ENCODE peak calls at places on chromosomes 11 and 22, in nine cellular contexts. R is AG09319; O is LoVo; U is retina; A is amniotic stem cell; S is AG04450; T is mucosa of gallbladder; F is KG1; G is effector memory CD8-positive, alpha-beta T cell. P is an unnamed sample.

GRCh38 chr11:61023086-61024035 is 51.9 kb downstream of the CD6 start:
- DNase-seq in O (no peak), S (no peak), F (no peak), A (no peak), G (peak), T (no peak), U (no peak), R (no peak), P (peak)

GRCh38 chr11:43434893-43435292 is 76.2 kb downstream of the TTC17 start:
- DNase-seq in S (no peak), G (no peak), T (no peak), A (no peak), R (no peak), U (no peak), F (no peak), O (no peak), P (no peak)

GRCh38 chr11:55966391-55966790 is 3.4 kb downstream of the OR10AG1 start:
- DNase-seq in A (no peak), U (no peak), R (no peak), O (no peak), F (no peak), S (no peak), G (no peak), T (no peak), P (no peak)

GRCh38 chr11:71281901-71282300 is 29.5 kb upstream of the SHANK2 start:
- DNase-seq in S (no peak), T (no peak), U (no peak), G (no peak), A (no peak), F (no peak), O (no peak), R (no peak), P (no peak)

GRCh38 chr11:75554258-75555022 is 7.6 kb upstream of the SERPINH1 start:
- DNase-seq in R (peak), F (no peak), T (peak), S (peak), A (peak), U (peak), O (no peak), G (no peak), P (no peak)

GRCh38 chr11:68142441-68143309 is 21.5 kb upstream of the CHKA start:
- DNase-seq in T (no peak), F (no peak), R (no peak), S (no peak), U (no peak), O (no peak), G (no peak), A (no peak), P (no peak)

GRCh38 chr11:124754309-124754708 is 2.3 kb upstream of the VSIG2 start:
- DNase-seq in R (no peak), T (no peak), F (no peak), U (peak), A (no peak), O (no peak), G (no peak), S (no peak), P (no peak)

GRCh38 chr22:42829311-42829710 is 27.8 kb downstream of the ARFGAP3 start:
- DNase-seq in A (no peak), T (no peak), O (no peak), R (no peak), U (no peak), G (no peak), F (no peak), S (no peak), P (no peak)

GRCh38 chr11:108666373-108666772 is 1.5 kb downstream of the DDX10 start:
- DNase-seq in R (no peak), A (no peak), S (no peak), F (no peak), O (no peak), G (no peak), U (no peak), T (no peak), P (no peak)

GRCh38 chr22:19879996-19880785 is 25.5 kb upstream of the GNB1L start:
- DNase-seq in R (no peak), T (no peak), F (no peak), A (no peak), G (no peak), O (no peak), S (no peak), U (peak), P (no peak)

GRCh38 chr11:19769820-19770219 is 57.2 kb downstream of the NAV2 start:
- DNase-seq in A (no peak), R (peak), S (peak), O (no peak), T (no peak), U (no peak), G (no peak), F (no peak), P (no peak)

GRCh38 chr11:134657631-134658030 is 245.6 kb upstream of the B3GAT1 start:
- DNase-seq in G (no peak), F (no peak), T (peak), O (no peak), U (no peak), A (no peak), S (no peak), R (no peak), P (no peak)

GRCh38 chr22:38243007-38243775 is 29.6 kb downstream of the TMEM184B start:
- DNase-seq in T (peak), G (no peak), S (peak), O (no peak), A (no peak), U (peak), F (no peak), R (no peak), P (no peak)

GRCh38 chr11:69799582-69799981 is 19.6 kb downstream of the FGF3 start:
- DNase-seq in F (no peak), U (no peak), O (peak), R (no peak), S (no peak), A (no peak), G (no peak), T (no peak), P (no peak)

GRCh38 chr22:42685941-42686666 is 34.6 kb downstream of the A4GALT start:
- DNase-seq in G (no peak), F (no peak), T (no peak), U (no peak), S (no peak), A (no peak), O (peak), R (no peak), P (no peak)

GRCh38 chr11:60371854-60372253 is 6.5 kb upstream of the MS4A7 start:
- DNase-seq in F (no peak), O (no peak), R (no peak), S (no peak), U (no peak), G (no peak), A (no peak), T (no peak), P (no peak)

GRCh38 chr11:11010624-11011127 is 152.8 kb upstream of the ZBED5 start:
- DNase-seq in T (peak), O (peak), A (no peak), G (no peak), R (no peak), U (peak), S (no peak), F (no peak), P (no peak)

GRCh38 chr11:118076754-118077281 is at the start of gene TMPRSS4:
- DNase-seq in R (no peak), F (no peak), T (peak), G (no peak), U (no peak), S (no peak), O (peak), A (no peak), P (no peak)

GRCh38 chr11:40722179-40722795 is 737.2 kb downstream of the LRRC4C start:
- DNase-seq in R (no peak), U (peak), A (no peak), O (no peak), S (no peak), G (no peak), F (no peak), T (peak), P (no peak)

GRCh38 chr11:59857444-59858434 is 8.5 kb downstream of the TCN1 start:
- DNase-seq in R (no peak), U (no peak), G (no peak), T (no peak), A (no peak), O (peak), F (no peak), S (no peak), P (peak)

P was measured in T-helper 2 cell treated with Interferon-gamma antibody and Interleukin-4, amounts not matched to agents 5 μg/mL and 100 μg/mL, for 36 hours.